ENCODE peak calls at places on chromosomes 11 and 22, in four cellular contexts. V is HFF-Myc, F is fibroblast of pulmonary artery, X is AG04450. W is an unnamed sample.
A peak's percentile ranks its signal among the peaks of the same experiment; 100 is the strongest.

GRCh38 chr11:31045335-31045734 is 324.2 kb downstream of the DCDC1 start:
- DNase-seq in V (no peak), F (peak; percentile 43), X (no peak), W (no peak)

GRCh38 chr11:11349870-11350325 is 3.2 kb downstream of the CSNK2A3 start:
- DNase-seq in V (peak; percentile 89), F (peak; percentile 81), X (peak; percentile 75), W (peak; percentile 33)

GRCh38 chr11:126318642-126319373 is 14.9 kb downstream of the DCPS start:
- DNase-seq in V (peak; percentile 93), F (peak; percentile 71), X (peak; percentile 88), W (peak; percentile 92)

GRCh38 chr11:2572491-2573239 is 127.1 kb downstream of the KCNQ1OT1 start:
- DNase-seq in V (no peak), F (no peak), X (no peak), W (no peak)

GRCh38 chr22:30649430-30650007 is 13.9 kb downstream of the SLC35E4 start:
- DNase-seq in V (peak; percentile 58), F (peak; percentile 66), X (no peak), W (no peak)

GRCh38 chr22:35477911-35478582 is 62.6 kb upstream of the RASD2 start:
- DNase-seq in V (peak; percentile 90), F (peak; percentile 73), X (peak; percentile 61), W (no peak)

GRCh38 chr22:29689872-29690213 is 30.0 kb upstream of the CABP7 start:
- DNase-seq in V (no peak), F (peak; percentile 63), X (peak; percentile 16), W (no peak)

GRCh38 chr22:44680481-44680894 is 21.5 kb upstream of the PRR5 start:
- DNase-seq in V (no peak), F (no peak), X (no peak), W (no peak)

GRCh38 chr22:29148826-29149225 is 56.9 kb upstream of the EMID1 start:
- DNase-seq in V (no peak), F (no peak), X (no peak), W (no peak)

GRCh38 chr11:61362542-61362875 is 335 bp downstream of the TMEM138 start:
- DNase-seq in V (no peak), F (peak; percentile 55), X (no peak), W (peak; percentile 58)

GRCh38 chr22:26851125-26851524 is 193.7 kb downstream of the MIAT start:
- DNase-seq in V (no peak), F (no peak), X (no peak), W (no peak)

GRCh38 chr11:119317592-119318239 is 786 bp upstream of the MCAM start:
- DNase-seq in V (no peak), F (no peak), X (no peak), W (no peak)

GRCh38 chr11:119318240-119319135 is 1.6 kb upstream of the MCAM start:
- DNase-seq in V (no peak), F (peak; percentile 79), X (no peak), W (no peak)

GRCh38 chr11:119319136-119319701 is 2.3 kb upstream of the MCAM start:
- DNase-seq in V (no peak), F (no peak), X (no peak), W (no peak)

GRCh38 chr11:119320593-119321524 is 3.9 kb upstream of the MCAM start:
- DNase-seq in V (no peak), F (peak; percentile 58), X (no peak), W (no peak)

GRCh38 chr11:119319702-119320592 is 3.0 kb upstream of the MCAM start:
- DNase-seq in V (no peak), F (no peak), X (no peak), W (no peak)
- H3K4me3 ChIP-seq in V (no peak overlapping the region), F (no peak overlapping the region), X (no peak overlapping the region), W (peak overlapping the region; percentile 46)

DNA sequence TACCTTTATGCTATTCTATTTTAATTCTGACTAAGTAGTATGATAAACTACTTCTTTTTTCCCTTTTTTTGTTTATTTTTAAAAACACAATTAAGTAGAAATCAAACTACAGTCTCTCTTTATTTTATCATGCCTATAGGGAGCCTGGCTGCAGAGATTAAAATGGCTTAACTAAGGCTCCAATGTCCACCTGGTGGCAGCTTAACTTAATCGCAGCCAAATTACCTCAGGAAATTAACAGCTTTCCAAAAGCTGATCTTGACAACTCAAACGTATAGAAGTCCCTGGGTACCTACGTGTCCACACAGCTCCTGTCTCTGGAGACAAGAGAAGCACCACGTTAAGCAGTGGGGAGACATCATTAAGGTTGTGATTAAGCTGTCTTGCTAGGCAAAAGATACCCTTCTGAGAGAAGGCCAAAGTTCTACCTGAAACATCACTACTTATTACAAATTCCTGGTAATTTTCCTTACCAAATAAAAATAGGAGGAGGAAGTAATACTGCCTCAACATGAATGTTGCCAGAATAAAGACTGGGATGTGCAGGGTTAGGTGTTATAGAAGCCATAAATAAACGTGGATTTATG is 63.2 kb upstream of the SNX19 start:
- DNase-seq in V (no peak), F (peak; percentile 61), X (peak; percentile 30), W (no peak)
- TF ChIP-seq CTCF in V (peak; percentile 61), F (peak; percentile 63), X (peak; percentile 77), W (peak; percentile 69)

GRCh38 chr11:114075891-114076441 is 16.5 kb downstream of the ZBTB16 start:
- DNase-seq in V (no peak), F (peak; percentile 79), X (no peak), W (no peak)

GRCh38 chr11:114076974-114077373 is 17.5 kb downstream of the ZBTB16 start:
- DNase-seq in V (no peak), F (no peak), X (no peak), W (no peak)

GRCh38 chr11:114074546-114075342 is 15.2 kb downstream of the ZBTB16 start:
- DNase-seq in V (no peak), F (no peak), X (no peak), W (no peak)

GRCh38 chr11:114073506-114074381 is 14.2 kb downstream of the ZBTB16 start:
- DNase-seq in V (no peak), F (no peak), X (no peak), W (no peak)

DNA sequence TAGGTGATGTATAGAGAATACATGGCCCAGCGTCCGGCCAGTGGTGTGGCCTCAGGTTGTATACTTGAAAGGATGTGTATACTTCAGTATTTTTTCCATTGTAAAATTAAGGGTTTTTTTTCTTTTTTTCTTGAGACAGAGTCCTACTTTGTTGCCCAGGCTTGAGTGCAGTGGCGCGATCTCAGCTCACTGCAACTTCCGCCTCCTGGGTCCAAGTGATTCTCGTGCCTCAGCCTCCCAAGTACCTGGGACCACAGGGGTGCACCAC is 15.8 kb downstream of the ZBTB16 start:
- DNase-seq in V (no peak), F (no peak), X (no peak), W (no peak)
- H3K4me3 ChIP-seq in V (no peak overlapping the region), F (no peak overlapping the region), X (no peak overlapping the region), W (no peak overlapping the region)

GRCh38 chr11:94563176-94563847 is 3.9 kb upstream of the PIWIL4 start:
- DNase-seq in V (peak; percentile 26), F (peak; percentile 74), X (peak; percentile 18), W (no peak)
- TF ChIP-seq CTCF in V (peak; percentile 38), F (peak; percentile 45), X (no peak), W (peak; percentile 26)

GRCh38 chr11:103927535-103927934 is 108.9 kb upstream of the DDI1 start:
- DNase-seq in V (no peak), F (peak; percentile 56), X (no peak), W (no peak)

GRCh38 chr11:103924166-103925013 is 112.0 kb upstream of the DDI1 start:
- DNase-seq in V (no peak), F (no peak), X (no peak), W (no peak)

GRCh38 chr11:103929168-103929903 is 107.1 kb upstream of the DDI1 start:
- DNase-seq in V (no peak), F (no peak), X (no peak), W (no peak)

GRCh38 chr11:103926990-103927389 is 109.5 kb upstream of the DDI1 start:
- DNase-seq in V (no peak), F (no peak), X (no peak), W (no peak)

GRCh38 chr11:103928040-103928555 is 108.3 kb upstream of the DDI1 start:
- DNase-seq in V (no peak), F (no peak), X (no peak), W (no peak)
- H3K4me3 ChIP-seq in V (no peak overlapping the region), F (no peak overlapping the region), X (no peak overlapping the region), W (no peak overlapping the region)

GRCh38 chr11:66330931-66331330 is 5.3 kb downstream of the RIN1 start:
- DNase-seq in V (no peak), F (no peak), X (no peak), W (no peak)
- TF ChIP-seq CTCF in V (no peak), F (no peak), X (no peak), W (no peak)

GRCh38 chr11:76667856-76668255 is 2.7 kb downstream of the LRRC32 start:
- DNase-seq in V (no peak), F (no peak), X (no peak), W (no peak)
- H3K4me3 ChIP-seq in V (no peak overlapping the region), F (no peak overlapping the region), X (no peak overlapping the region), W (no peak overlapping the region)

W was measured in retinal pigment epithelial cell.